ENCODE peak calls at places on chromosomes 16 and 17, in five cellular contexts. M is K562, P is right lobe of liver, S is ovary, X is breast epithelium. W is an unnamed sample.

GRCh38 chr17:52158450-52159042 is at the start of gene CA10:
- DNase-seq in X (no peak), M (no peak), S (no peak), P (no peak), W (no peak)

GRCh38 chr17:50183439-50184001 is 17.7 kb downstream of the SGCA start:
- DNase-seq in P (no peak), M (no peak), S (no peak), X (no peak), W (no peak)

GRCh38 chr17:81536299-81537290 is 8.4 kb downstream of the FSCN2 start:
- DNase-seq in S (no peak), X (no peak), P (no peak), M (no peak), W (no peak)

GRCh38 chr17:14784997-14785696 is 480.0 kb downstream of the PMP22 start:
- DNase-seq in P (peak; percentile 68), X (no peak), S (no peak), M (no peak), W (no peak)

GRCh38 chr16:87854053-87854906 is 15.0 kb downstream of the SLC7A5 start:
- DNase-seq in X (no peak), S (no peak), M (peak; percentile 88), P (peak; percentile 61), W (no peak)

GRCh38 chr16:23847938-23848337 is 12.2 kb downstream of the PRKCB start:
- DNase-seq in S (no peak), X (no peak), P (no peak), M (no peak), W (no peak)

GRCh38 chr17:78745407-78746088 is 36.5 kb downstream of the CYTH1 start:
- DNase-seq in X (no peak), S (no peak), P (no peak), M (no peak), W (peak; percentile 57)

GRCh38 chr17:7897090-7897489 is 8.5 kb downstream of the CHD3 start:
- DNase-seq in S (no peak), X (no peak), M (no peak), P (no peak), W (no peak)

GRCh38 chr17:47686276-47686635 is 7.7 kb upstream of the TBKBP1 start:
- DNase-seq in M (no peak), P (no peak), S (no peak), X (no peak), W (no peak)

GRCh38 chr17:6654816-6655731 is 3.5 kb downstream of the C17orf100 start:
- DNase-seq in X (no peak), P (no peak), M (no peak), S (peak; percentile 47), W (peak; percentile 69)

GRCh38 chr17:688100-688989 is 26.3 kb downstream of the VPS53 start:
- DNase-seq in X (no peak), P (peak; percentile 56), M (no peak), S (no peak), W (no peak)

GRCh38 chr16:70577256-70577698 is 53.7 kb downstream of the SF3B3 start:
- DNase-seq in P (no peak), S (no peak), M (no peak), X (peak; percentile 52), W (no peak)

GRCh38 chr16:85357924-85358505 is 245.7 kb upstream of the CIBAR2 start:
- DNase-seq in X (no peak), M (peak; percentile 61), S (no peak), P (no peak), W (no peak)

GRCh38 chr17:11880714-11881113 is 116.6 kb downstream of the ZNF18 start:
- DNase-seq in S (no peak), X (no peak), M (peak; percentile 9), P (no peak), W (no peak)

GRCh38 chr17:21573961-21574610 is 118.2 kb upstream of the KCNJ18 start:
- DNase-seq in S (peak; percentile 79), X (no peak), M (no peak), P (no peak), W (peak; percentile 45)

GRCh38 chr17:54944796-54945195 is 23.7 kb downstream of the COX11 start:
- DNase-seq in S (no peak), X (no peak), P (no peak), M (no peak), W (no peak)

GRCh38 chr17:78654230-78654824 is 77.1 kb upstream of the DNAH17 start:
- DNase-seq in X (no peak), S (no peak), M (no peak), P (no peak), W (no peak)

GRCh38 chr17:51351890-51352289 is 91.5 kb downstream of the UTP18 start:
- DNase-seq in M (no peak), X (no peak), S (peak; percentile 65), P (no peak), W (peak; percentile 85)

GRCh38 chr17:50687200-50688066 is 20.3 kb downstream of the ANKRD40 start:
- DNase-seq in P (no peak), M (no peak), X (no peak), S (peak; percentile 81), W (no peak)

GRCh38 chr16:24221219-24221618 is 34.9 kb upstream of the CACNG3 start:
- DNase-seq in S (no peak), X (no peak), P (no peak), M (no peak), W (no peak)

GRCh38 chr16:66539628-66540469 is 10.1 kb downstream of the TK2 start:
- DNase-seq in S (no peak), P (no peak), X (no peak), M (no peak), W (peak; percentile 74)

GRCh38 chr17:1789936-1790335 is 28.1 kb downstream of the SERPINF1 start:
- DNase-seq in S (no peak), P (no peak), M (no peak), X (no peak), W (no peak)

GRCh38 chr17:83109793-83110645 is 30.6 kb downstream of the METRNL start:
- DNase-seq in P (no peak), M (no peak), X (peak; percentile 94), S (peak; percentile 82), W (peak; percentile 99)

GRCh38 chr17:39150795-39151679 is at the start of gene PLXDC1:
- DNase-seq in X (no peak), S (no peak), M (no peak), P (no peak), W (no peak)

GRCh38 chr17:69669441-69670178 is 255.1 kb downstream of the MAP2K6 start:
- DNase-seq in P (no peak), X (no peak), S (no peak), M (no peak), W (peak; percentile 10)

GRCh38 chr17:46025060-46025459 is 26.0 kb downstream of the STH start:
- DNase-seq in M (no peak), P (no peak), X (no peak), S (no peak), W (no peak)

GRCh38 chr16:8691728-8692127 is 17.3 kb downstream of the ABAT start:
- DNase-seq in S (no peak), P (no peak), X (no peak), M (no peak), W (no peak)

GRCh38 chr16:17229766-17230165 is 241.0 kb downstream of the XYLT1 start:
- DNase-seq in M (no peak), S (no peak), P (no peak), X (no peak), W (no peak)

GRCh38 chr17:2083613-2084128 is 28.8 kb downstream of the HIC1 start:
- DNase-seq in S (no peak), P (no peak), M (no peak), X (no peak), W (no peak)

GRCh38 chr17:58401287-58401686 is 16.0 kb downstream of the RNF43 start:
- DNase-seq in S (no peak), X (no peak), M (no peak), P (no peak), W (no peak)

GRCh38 chr17:45405250-45406086 is 27.2 kb downstream of the ARHGAP27 start:
- DNase-seq in P (no peak), X (no peak), S (no peak), M (peak; percentile 96), W (no peak)

GRCh38 chr16:23836404-23837291 is 865 bp downstream of the PRKCB start:
- DNase-seq in X (no peak), S (no peak), P (no peak), M (peak; percentile 71), W (peak; percentile 5)

GRCh38 chr17:30930495-30930894 is 8.8 kb downstream of the ADAP2 start:
- DNase-seq in X (no peak), M (no peak), P (no peak), S (no peak), W (no peak)

GRCh38 chr16:81879625-81880024 is 100.5 kb downstream of the PLCG2 start:
- DNase-seq in X (no peak), S (no peak), M (peak; percentile 39), P (no peak), W (no peak)
- TF ChIP-seq CTCF in X (no peak), S (no peak), M (peak; percentile 67), P (no peak), W (no peak)

DNA sequence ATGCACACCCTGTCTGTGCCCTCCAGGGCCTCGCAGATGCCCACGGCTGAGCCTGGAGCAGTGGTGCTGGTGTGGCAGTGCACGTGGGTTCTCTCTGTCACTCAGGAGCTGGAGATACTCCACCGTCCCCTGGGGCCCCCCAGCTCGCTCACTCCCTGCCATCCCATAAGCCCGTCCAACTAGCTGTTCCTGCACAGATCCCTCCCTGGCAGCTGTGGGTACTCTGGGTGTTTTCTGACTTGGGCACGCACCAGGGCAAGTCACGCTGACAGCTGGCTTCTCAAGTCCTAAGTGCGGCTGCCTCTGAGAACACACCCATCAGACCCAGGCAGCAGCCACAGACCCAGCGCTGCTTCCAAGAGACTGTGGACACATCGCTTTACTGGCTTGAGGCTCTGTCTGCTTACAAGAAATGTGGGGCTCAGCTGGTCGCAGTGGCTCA is 25.4 kb upstream of the ITGB4 start:
- DNase-seq in S (no peak), P (no peak), M (no peak), X (no peak), W (no peak)
- TF ChIP-seq POLR2A in S (no peak), P (no peak), M (no peak), X (no peak), W (no peak)

GRCh38 chr16:27695161-27695560 is 145.2 kb downstream of the KATNIP start:
- DNase-seq in M (no peak), S (no peak), P (no peak), X (peak; percentile 35), W (no peak)

GRCh38 chr16:27700596-27700995 is 150.7 kb downstream of the KATNIP start:
- DNase-seq in M (no peak), X (peak; percentile 17), S (no peak), P (no peak), W (peak; percentile 94)

GRCh38 chr16:27698746-27699145 is 148.8 kb downstream of the KATNIP start:
- DNase-seq in P (no peak), M (no peak), X (peak; percentile 14), S (no peak), W (no peak)

GRCh38 chr16:27699540-27699939 is 149.6 kb downstream of the KATNIP start:
- DNase-seq in P (no peak), X (peak; percentile 7), M (no peak), S (no peak), W (no peak)

GRCh38 chr16:27698266-27698665 is 148.3 kb downstream of the KATNIP start:
- DNase-seq in M (peak; percentile 47), P (no peak), X (peak; percentile 25), S (no peak), W (no peak)
- TF ChIP-seq CTCF in M (peak; percentile 79), P (no peak), X (no peak), S (no peak), W (no peak)

GRCh38 chr17:75693500-75694481 is 26.7 kb downstream of the SAP30BP start:
- DNase-seq in M (no peak), S (no peak), P (no peak), X (peak; percentile 84), W (peak; percentile 81)
- TF ChIP-seq POLR2A in M (no peak), S (no peak), P (no peak), X (no peak), W (no peak)

GRCh38 chr16:27859020-27859419 is 204.5 kb downstream of the GSG1L start:
- DNase-seq in S (no peak), M (peak; percentile 14), X (peak; percentile 2), P (no peak), W (no peak)
- TF ChIP-seq CTCF in S (no peak), M (peak; percentile 40), X (no peak), P (no peak), W (no peak)